ENCODE peak calls at places on chromosome 18, in seven cellular contexts. One of them, this sample, is unnamed.

GRCh38 chr18:50427896-50428295 is 53.0 kb downstream of the SKA1 start:
- DNase-seq in RWPE1: no peak
- DNase-seq in central memory CD4-positive, alpha-beta T cell: no peak
- DNase-seq in mesendoderm: no peak
- DNase-seq in choroid plexus epithelial cell: no peak
- DNase-seq in Peyer's patch: no peak
- DNase-seq in stimulated activated CD4-positive, alpha-beta T cell treated with anti-CD3 and anti-CD28 coated beads, TNF-alpha, amount 100 ng/mL, for 24 hours: no peak
- DNase-seq in this sample: no peak

GRCh38 chr18:48974304-48975220 is 23.8 kb upstream of the SMAD7 start:
- DNase-seq in Peyer's patch: no peak
- DNase-seq in choroid plexus epithelial cell: no peak
- DNase-seq in stimulated activated CD4-positive, alpha-beta T cell treated with anti-CD3 and anti-CD28 coated beads, TNF-alpha, amount 100 ng/mL, for 24 hours: no peak
- DNase-seq in central memory CD4-positive, alpha-beta T cell: no peak
- DNase-seq in mesendoderm: peak
- DNase-seq in RWPE1: no peak
- DNase-seq in this sample: peak

GRCh38 chr18:49565656-49566055 is 3.8 kb downstream of the LIPG start:
- DNase-seq in Peyer's patch: no peak
- DNase-seq in central memory CD4-positive, alpha-beta T cell: no peak
- DNase-seq in RWPE1: no peak
- DNase-seq in mesendoderm: no peak
- DNase-seq in choroid plexus epithelial cell: peak
- DNase-seq in stimulated activated CD4-positive, alpha-beta T cell treated with anti-CD3 and anti-CD28 coated beads, TNF-alpha, amount 100 ng/mL, for 24 hours: no peak
- DNase-seq in this sample: peak

GRCh38 chr18:36468161-36468560 is 170.6 kb downstream of the FHOD3 start:
- DNase-seq in RWPE1: no peak
- DNase-seq in mesendoderm: peak
- DNase-seq in stimulated activated CD4-positive, alpha-beta T cell treated with anti-CD3 and anti-CD28 coated beads, TNF-alpha, amount 100 ng/mL, for 24 hours: no peak
- DNase-seq in Peyer's patch: no peak
- DNase-seq in choroid plexus epithelial cell: no peak
- DNase-seq in central memory CD4-positive, alpha-beta T cell: no peak
- DNase-seq in this sample: no peak

GRCh38 chr18:58223717-58224424 is 179.8 kb downstream of the NEDD4L start:
- DNase-seq in choroid plexus epithelial cell: peak
- DNase-seq in RWPE1: peak
- DNase-seq in central memory CD4-positive, alpha-beta T cell: no peak
- DNase-seq in stimulated activated CD4-positive, alpha-beta T cell treated with anti-CD3 and anti-CD28 coated beads, TNF-alpha, amount 100 ng/mL, for 24 hours: no peak
- DNase-seq in mesendoderm: peak
- DNase-seq in Peyer's patch: no peak
- DNase-seq in this sample: no peak

GRCh38 chr18:34431012-34431411 is 206.3 kb upstream of the NOL4 start:
- DNase-seq in stimulated activated CD4-positive, alpha-beta T cell treated with anti-CD3 and anti-CD28 coated beads, TNF-alpha, amount 100 ng/mL, for 24 hours: no peak
- DNase-seq in central memory CD4-positive, alpha-beta T cell: no peak
- DNase-seq in choroid plexus epithelial cell: no peak
- DNase-seq in mesendoderm: no peak
- DNase-seq in RWPE1: no peak
- DNase-seq in Peyer's patch: no peak
- DNase-seq in this sample: no peak

GRCh38 chr18:77203071-77203470 is 46.6 kb upstream of the GALR1 start:
- DNase-seq in central memory CD4-positive, alpha-beta T cell: no peak
- DNase-seq in mesendoderm: peak
- DNase-seq in RWPE1: no peak
- DNase-seq in Peyer's patch: no peak
- DNase-seq in stimulated activated CD4-positive, alpha-beta T cell treated with anti-CD3 and anti-CD28 coated beads, TNF-alpha, amount 100 ng/mL, for 24 hours: no peak
- DNase-seq in choroid plexus epithelial cell: peak
- DNase-seq in this sample: no peak

GRCh38 chr18:79904357-79905147 is 46.9 kb downstream of the SLC66A2 start:
- DNase-seq in stimulated activated CD4-positive, alpha-beta T cell treated with anti-CD3 and anti-CD28 coated beads, TNF-alpha, amount 100 ng/mL, for 24 hours: no peak
- DNase-seq in central memory CD4-positive, alpha-beta T cell: no peak
- DNase-seq in Peyer's patch: no peak
- DNase-seq in mesendoderm: no peak
- DNase-seq in RWPE1: peak
- DNase-seq in choroid plexus epithelial cell: no peak
- DNase-seq in this sample: no peak

GRCh38 chr18:42574871-42575270 is 540.6 kb downstream of the RIT2 start:
- DNase-seq in stimulated activated CD4-positive, alpha-beta T cell treated with anti-CD3 and anti-CD28 coated beads, TNF-alpha, amount 100 ng/mL, for 24 hours: no peak
- DNase-seq in mesendoderm: no peak
- DNase-seq in central memory CD4-positive, alpha-beta T cell: no peak
- DNase-seq in RWPE1: no peak
- DNase-seq in Peyer's patch: no peak
- DNase-seq in choroid plexus epithelial cell: no peak
- DNase-seq in this sample: peak

GRCh38 chr18:27785815-27786537 is 391.0 kb downstream of the CDH2 start:
- DNase-seq in choroid plexus epithelial cell: no peak
- DNase-seq in central memory CD4-positive, alpha-beta T cell: no peak
- DNase-seq in mesendoderm: no peak
- DNase-seq in stimulated activated CD4-positive, alpha-beta T cell treated with anti-CD3 and anti-CD28 coated beads, TNF-alpha, amount 100 ng/mL, for 24 hours: no peak
- DNase-seq in Peyer's patch: no peak
- DNase-seq in RWPE1: no peak
- DNase-seq in this sample: peak

GRCh38 chr18:47248610-47249343 is 2.7 kb downstream of the SKOR2 start:
- DNase-seq in Peyer's patch: no peak
- DNase-seq in RWPE1: no peak
- DNase-seq in central memory CD4-positive, alpha-beta T cell: no peak
- DNase-seq in stimulated activated CD4-positive, alpha-beta T cell treated with anti-CD3 and anti-CD28 coated beads, TNF-alpha, amount 100 ng/mL, for 24 hours: no peak
- DNase-seq in choroid plexus epithelial cell: no peak
- DNase-seq in mesendoderm: no peak
- DNase-seq in this sample: no peak

GRCh38 chr18:79609841-79610281 is 69.7 kb upstream of the CTDP1 start:
- DNase-seq in RWPE1: no peak
- DNase-seq in Peyer's patch: no peak
- DNase-seq in central memory CD4-positive, alpha-beta T cell: no peak
- DNase-seq in stimulated activated CD4-positive, alpha-beta T cell treated with anti-CD3 and anti-CD28 coated beads, TNF-alpha, amount 100 ng/mL, for 24 hours: no peak
- DNase-seq in mesendoderm: no peak
- DNase-seq in choroid plexus epithelial cell: no peak
- DNase-seq in this sample: no peak

GRCh38 chr18:64409511-64409910 is 260.6 kb upstream of the LINC00305 start:
- DNase-seq in stimulated activated CD4-positive, alpha-beta T cell treated with anti-CD3 and anti-CD28 coated beads, TNF-alpha, amount 100 ng/mL, for 24 hours: no peak
- DNase-seq in Peyer's patch: no peak
- DNase-seq in RWPE1: no peak
- DNase-seq in central memory CD4-positive, alpha-beta T cell: no peak
- DNase-seq in mesendoderm: peak
- DNase-seq in choroid plexus epithelial cell: peak
- DNase-seq in this sample: no peak

GRCh38 chr18:76371301-76371700 is 123.7 kb downstream of the ZNF516 start:
- DNase-seq in mesendoderm: no peak
- DNase-seq in RWPE1: no peak
- DNase-seq in stimulated activated CD4-positive, alpha-beta T cell treated with anti-CD3 and anti-CD28 coated beads, TNF-alpha, amount 100 ng/mL, for 24 hours: no peak
- DNase-seq in choroid plexus epithelial cell: no peak
- DNase-seq in Peyer's patch: no peak
- DNase-seq in central memory CD4-positive, alpha-beta T cell: no peak
- DNase-seq in this sample: no peak

GRCh38 chr18:8536922-8537321 is 72.3 kb upstream of the RAB12 start:
- DNase-seq in mesendoderm: no peak
- DNase-seq in central memory CD4-positive, alpha-beta T cell: no peak
- DNase-seq in Peyer's patch: no peak
- DNase-seq in choroid plexus epithelial cell: no peak
- DNase-seq in RWPE1: no peak
- DNase-seq in stimulated activated CD4-positive, alpha-beta T cell treated with anti-CD3 and anti-CD28 coated beads, TNF-alpha, amount 100 ng/mL, for 24 hours: no peak
- DNase-seq in this sample: no peak

GRCh38 chr18:76386886-76387285 is 108.2 kb downstream of the ZNF516 start:
- DNase-seq in Peyer's patch: no peak
- DNase-seq in mesendoderm: no peak
- DNase-seq in RWPE1: no peak
- DNase-seq in stimulated activated CD4-positive, alpha-beta T cell treated with anti-CD3 and anti-CD28 coated beads, TNF-alpha, amount 100 ng/mL, for 24 hours: no peak
- DNase-seq in choroid plexus epithelial cell: no peak
- DNase-seq in central memory CD4-positive, alpha-beta T cell: no peak
- DNase-seq in this sample: no peak